ENCODE peak calls at places on chromosomes 5 and 9, in eight cellular contexts. U is GOT3; K is BJ; L is NCI-H748 treated with DMSO at 0.1 percent for 48 hours; I is hypothalamus; E is stimulated activated CD8-positive, alpha-beta memory T cell treated with anti-CD3 and anti-CD28 coated beads, Interleukin-12 subunit alpha, Interleukin-12 subunit beta, amount 100 ng/mL, for 1 hour; T is LHCN-M2; P is left lung. Z is an unnamed sample.

GRCh38 chr9:77989437-77989836 is 42.2 kb downstream of the GNAQ start:
- DNase-seq in K (no peak), T (no peak), E (no peak), U (no peak), L (no peak), P (no peak), I (no peak), Z (no peak)

GRCh38 chr5:59583810-59584562 is 309.5 kb downstream of the PDE4D start:
- DNase-seq in E (no peak), I (no peak), K (no peak), T (no peak), P (no peak), L (peak), U (no peak), Z (no peak)

GRCh38 chr5:113266913-113267227 is 167.9 kb downstream of the TSSK1B start:
- DNase-seq in E (no peak), I (no peak), U (no peak), L (no peak), K (peak), P (no peak), T (no peak), Z (no peak)

GRCh38 chr5:38500861-38501260 is 55.6 kb downstream of the LIFR start:
- DNase-seq in P (no peak), K (peak), E (no peak), I (no peak), U (no peak), L (no peak), T (peak), Z (no peak)

GRCh38 chr9:132430998-132431397 is 21.0 kb downstream of the CFAP77 start:
- DNase-seq in K (no peak), P (no peak), U (no peak), I (no peak), T (no peak), E (no peak), L (no peak), Z (no peak)

GRCh38 chr5:100479079-100479688 is 56.0 kb upstream of the FAM174A start:
- DNase-seq in E (no peak), L (peak), P (no peak), I (no peak), K (no peak), T (peak), U (no peak), Z (no peak)

GRCh38 chr9:16705121-16705604 is 165.3 kb downstream of the BNC2 start:
- DNase-seq in U (peak), P (peak), L (peak), E (no peak), I (no peak), K (peak), T (peak), Z (peak)

GRCh38 chr5:178560911-178561310 is 29.3 kb downstream of the COL23A1 start:
- DNase-seq in P (no peak), U (no peak), L (no peak), K (no peak), E (no peak), I (no peak), T (no peak), Z (no peak)

GRCh38 chr5:129246088-129246487 is 151.5 kb downstream of the ISOC1 start:
- DNase-seq in I (no peak), T (no peak), E (no peak), K (no peak), U (no peak), P (no peak), L (no peak), Z (no peak)

GRCh38 chr9:83167126-83167525 is 104.2 kb upstream of the RASEF start:
- DNase-seq in K (no peak), U (no peak), T (no peak), I (no peak), E (no peak), P (peak), L (no peak), Z (no peak)

GRCh38 chr5:157596449-157596848 is 20.9 kb upstream of the ADAM19 start:
- DNase-seq in P (no peak), U (no peak), K (no peak), T (peak), E (no peak), L (no peak), I (no peak), Z (no peak)

GRCh38 chr5:140232731-140233130 is 57.7 kb downstream of the CYSTM1 start:
- DNase-seq in I (no peak), E (no peak), P (no peak), L (no peak), T (no peak), U (no peak), K (no peak), Z (no peak)

GRCh38 chr5:33894566-33894965 is 2.8 kb upstream of the ADAMTS12 start:
- DNase-seq in E (no peak), P (no peak), L (no peak), U (no peak), K (no peak), I (no peak), T (peak), Z (no peak)

GRCh38 chr9:129398101-129398795 is 220.2 kb upstream of the IER5L start:
- DNase-seq in I (no peak), P (peak), E (no peak), K (no peak), T (no peak), L (no peak), U (no peak), Z (no peak)